ENCODE peak calls at places on chromosomes 4 and X, in ten cellular contexts. O is left colon; L is GM04504; V is NB4; C is CD8-positive, alpha-beta T cell; R is T1000; E is AG08395; F is NK-92 treated with Interleukin-12 subunit alpha and Interleukin-12 subunit beta, amount 100 ng/mL, for 24 hours; T is cardiac muscle cell; Q is stimulated activated CD8-positive, alpha-beta memory T cell treated with anti-CD3 and anti-CD28 coated beads, Interleukin-2, amount 100 ng/mL, for 48 hours. N is an unnamed sample.

GRCh38 chr4:5750052-5750950 is 39.3 kb downstream of the EVC start:
- DNase-seq in C (no peak), R (no peak), L (peak; percentile 72), T (no peak), Q (no peak), V (no peak), O (no peak), E (peak; percentile 67), F (no peak), N (no peak)

GRCh38 chr4:69731826-69732225 is 28.6 kb downstream of the SULT1B1 start:
- DNase-seq in T (no peak), C (no peak), F (no peak), O (no peak), E (no peak), L (no peak), V (no peak), Q (no peak), R (no peak), N (no peak)

GRCh38 chrX:44183329-44183728 is 160.1 kb downstream of the EFHC2 start:
- DNase-seq in Q (no peak), O (no peak), T (no peak), F (no peak), E (no peak), R (no peak), L (no peak), V (peak; percentile 5), C (no peak), N (no peak)

GRCh38 chr4:105389167-105389566 is 84.7 kb downstream of the PPA2 start:
- DNase-seq in Q (no peak), V (no peak), O (no peak), E (no peak), C (no peak), R (no peak), T (no peak), L (no peak), F (no peak), N (no peak)

GRCh38 chr4:17448689-17449088 is 63.2 kb downstream of the QDPR start:
- DNase-seq in C (no peak), V (peak; percentile 58), L (no peak), O (no peak), Q (no peak), R (no peak), E (peak; percentile 47), T (no peak), F (no peak), N (no peak)

GRCh38 chrX:15142084-15142715 is 127.7 kb downstream of the ASB9 start:
- DNase-seq in Q (no peak), O (no peak), E (no peak), C (no peak), L (no peak), T (no peak), R (no peak), V (no peak), F (no peak), N (no peak)

GRCh38 chrX:105307762-105308161 is 87.3 kb upstream of the TEX13A start:
- DNase-seq in E (no peak), F (no peak), V (no peak), O (no peak), T (no peak), Q (no peak), C (no peak), L (no peak), R (no peak), N (no peak)

GRCh38 chrX:115642304-115642703 is 81.3 kb downstream of the PLS3 start:
- DNase-seq in E (no peak), C (no peak), L (no peak), O (no peak), Q (no peak), T (peak; percentile 19), F (no peak), R (no peak), V (peak; percentile 7), N (no peak)

GRCh38 chrX:37420179-37420578 is 71.0 kb downstream of the PRRG1 start:
- DNase-seq in F (no peak), Q (no peak), T (no peak), V (no peak), E (no peak), O (no peak), C (no peak), R (no peak), L (no peak), N (no peak)

GRCh38 chrX:141278306-141278705 is 36.0 kb upstream of the SPANXC start:
- DNase-seq in F (no peak), E (peak; percentile 7), L (no peak), Q (no peak), O (peak; percentile 6), C (no peak), T (peak; percentile 31), V (peak; percentile 45), R (no peak), N (no peak)

GRCh38 chrX:129930941-129931410 is 25.0 kb downstream of the UTP14A start:
- DNase-seq in C (no peak), E (no peak), V (no peak), F (no peak), O (no peak), Q (no peak), L (no peak), T (peak; percentile 24), R (no peak), N (no peak)

N was measured in CD4-positive, alpha-beta T cell.